ENCODE peak calls at places on chromosomes 6 and 20, in four cellular contexts. J is keratinocyte, D is stomach, R is left ventricle myocardium inferior. C is an unnamed sample.

GRCh38 chr6:136415351-136416005 is 125.8 kb upstream of the BCLAF1 start:
- DNase-seq in J (no peak), D (no peak), R (no peak), C (no peak)

GRCh38 chr6:122947355-122947754 is 48.7 kb upstream of the CLVS2 start:
- DNase-seq in J (no peak), D (peak; percentile 22), R (no peak), C (peak; percentile 27)

GRCh38 chr20:9262653-9263194 is 193.8 kb downstream of the PLCB4 start:
- DNase-seq in J (no peak), D (no peak), R (no peak), C (no peak)

GRCh38 chr6:78578430-78578829 is 288.9 kb upstream of the IRAK1BP1 start:
- DNase-seq in J (no peak), D (no peak), R (no peak), C (no peak)

GRCh38 chr20:33076662-33077398 is 2.6 kb upstream of the BPIFB4 start:
- DNase-seq in J (no peak), D (no peak), R (no peak), C (no peak)

GRCh38 chr20:63082308-63082938 is 75.7 kb upstream of the BHLHE23 start:
- DNase-seq in J (no peak), D (peak; percentile 39), R (peak; percentile 38), C (peak; percentile 92)

GRCh38 chr20:53677447-53678314 is 84.0 kb upstream of the ZNF217 start:
- DNase-seq in J (no peak), D (peak; percentile 47), R (peak; percentile 32), C (peak; percentile 97)

GRCh38 chr6:46098678-46099077 is 31.1 kb upstream of the ENPP4 start:
- DNase-seq in J (no peak), D (peak; percentile 82), R (peak; percentile 36), C (no peak)

DNA sequence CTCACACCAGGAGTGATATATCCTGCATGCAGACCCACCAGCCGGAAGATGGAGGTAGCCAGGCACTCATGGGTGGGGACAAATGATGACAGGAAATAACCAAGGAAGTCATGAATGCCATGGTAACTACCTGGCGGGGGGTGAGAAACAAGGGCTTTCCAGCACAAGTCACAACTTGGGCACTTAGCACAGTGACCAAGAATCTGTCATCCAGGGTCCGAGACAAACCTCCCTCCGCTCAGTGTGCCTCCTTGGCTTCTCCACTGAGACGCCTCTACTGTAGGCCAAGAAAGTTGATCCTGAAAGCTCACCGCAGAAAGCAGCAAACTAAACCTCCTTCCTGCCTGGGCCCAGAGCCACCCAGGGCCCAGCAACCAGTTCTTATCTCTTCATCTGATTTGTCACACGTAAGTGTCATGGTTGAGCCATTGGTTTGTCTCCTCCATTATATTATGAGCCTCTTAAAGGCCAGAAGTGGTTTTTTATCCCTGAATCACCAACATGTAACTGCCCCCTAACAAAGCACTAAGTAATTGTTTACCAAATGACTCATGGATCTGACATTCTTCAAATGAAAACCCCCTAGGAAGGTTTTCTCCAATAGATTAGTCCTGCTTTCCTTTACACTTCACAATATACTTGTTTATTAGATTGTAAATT is 84.3 kb upstream of the TAB2 start:
- DNase-seq in J (peak; percentile 86), D (no peak), R (no peak), C (peak; percentile 5)
- H3K4me1 ChIP-seq in J (peaks cover 26% of the 10 kb centered on the region), D (no peaks in the 10 kb centered on the region), R (peaks cover 14% of the 10 kb centered on the region), C (peaks cover 27% of the 10 kb centered on the region)

GRCh38 chr6:485655-486054 is 94.1 kb downstream of the IRF4 start:
- DNase-seq in J (no peak), D (no peak), R (no peak), C (no peak)
- H3K4me3 ChIP-seq in J (no peak overlapping the region), D (no peak overlapping the region), R (no peak overlapping the region), C (no peak overlapping the region)

GRCh38 chr6:105561501-105561900 is 158.6 kb upstream of the PREP start:
- DNase-seq in J (no peak), D (no peak), R (no peak), C (no peak)
- TF ChIP-seq CTCF in J (no peak), D (no peak), R (no peak), C (no peak)

GRCh38 chr6:25710287-25710686 is 44.3 kb upstream of the SLC17A4 start:
- DNase-seq in J (no peak), D (no peak), R (no peak), C (no peak)
- H3K4me1 ChIP-seq in J (no peaks in the 10 kb centered on the region), D (no peaks in the 10 kb centered on the region), R (no peaks in the 10 kb centered on the region), C (no peaks in the 10 kb centered on the region)

DNA sequence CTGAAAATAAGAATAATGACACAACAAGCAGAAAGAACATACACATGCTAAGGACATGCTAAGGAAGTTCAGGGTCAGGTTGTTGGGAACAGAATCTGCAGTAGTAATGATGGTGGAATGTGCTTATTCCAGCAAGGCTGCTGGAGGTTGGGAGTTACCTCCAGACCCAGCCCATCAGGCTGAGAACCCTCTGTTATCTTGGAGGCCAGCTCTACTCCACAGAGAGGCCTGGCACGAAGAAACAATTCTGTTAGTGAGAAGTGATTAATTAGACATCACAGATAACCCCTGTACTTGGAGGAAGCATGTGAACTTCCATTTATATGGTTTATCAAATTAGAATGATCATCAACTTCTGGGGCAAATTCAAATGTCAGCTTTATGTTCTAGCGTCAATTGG is 22.1 kb upstream of the ARHGAP18 start:
- DNase-seq in J (no peak), D (no peak), R (no peak), C (no peak)
- H3K4me3 ChIP-seq in J (no peak overlapping the region), D (no peak overlapping the region), R (no peak overlapping the region), C (no peak overlapping the region)

GRCh38 chr6:164612731-164613130 is 696.7 kb downstream of the C6orf118 start:
- DNase-seq in J (no peak), D (no peak), R (no peak), C (no peak)

DNA sequence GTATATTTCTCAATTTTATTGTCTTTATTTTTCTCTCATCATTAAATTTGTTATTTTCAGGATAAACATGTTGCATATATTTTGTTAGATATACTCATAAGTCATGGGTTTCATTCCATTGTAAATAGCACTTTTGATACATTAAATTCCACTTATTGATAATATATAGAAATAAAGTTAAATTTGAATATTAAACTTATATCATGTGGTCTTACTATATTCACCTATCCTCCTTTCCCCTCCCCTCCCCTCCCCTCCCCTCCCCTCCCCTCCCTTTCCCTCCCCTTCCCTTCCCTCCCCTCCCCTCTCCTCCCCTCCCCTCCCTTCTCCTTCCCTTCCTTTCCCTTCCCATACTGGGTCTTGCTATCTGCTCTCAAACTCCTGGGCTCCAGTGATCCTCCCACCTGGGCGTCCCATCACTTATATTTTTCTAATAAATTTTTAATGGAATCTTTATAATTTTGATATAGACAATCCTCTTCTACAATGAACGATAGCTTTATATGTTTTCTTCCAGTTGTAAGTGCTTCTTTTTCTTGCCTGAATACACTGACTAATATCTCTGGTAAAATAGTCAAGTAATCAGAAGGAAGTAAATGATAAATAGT is 692.4 kb downstream of the C6orf118 start:
- DNase-seq in J (no peak), D (no peak), R (no peak), C (no peak)
- TF ChIP-seq CTCF in J (no peak), D (no peak), R (no peak), C (no peak)

DNA sequence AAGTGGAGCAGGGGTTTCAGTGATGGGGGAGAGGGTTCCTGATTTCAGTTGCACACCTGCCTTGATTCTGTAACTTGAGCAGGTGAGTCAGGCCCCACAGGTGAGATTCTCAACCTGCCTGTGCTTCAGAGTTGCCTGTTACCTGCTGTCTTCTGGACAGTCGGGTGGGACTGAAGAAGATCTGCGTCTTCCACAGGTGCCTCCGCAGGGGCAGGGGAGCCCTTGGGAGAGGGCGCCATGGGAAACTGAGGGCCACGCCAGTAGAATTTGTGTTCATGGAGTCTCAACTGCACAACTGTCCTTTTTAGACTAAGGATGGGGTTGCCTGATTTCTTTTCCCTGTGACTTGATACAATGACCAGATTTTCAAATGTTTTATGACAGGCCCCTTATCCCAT is 5.2 kb downstream of the UNC93A start:
- DNase-seq in J (no peak), D (no peak), R (no peak), C (no peak)
- H3K4me1 ChIP-seq in J (no peaks in the 10 kb centered on the region), D (no peaks in the 10 kb centered on the region), R (no peaks in the 10 kb centered on the region), C (peaks cover 17% of the 10 kb centered on the region)

DNA sequence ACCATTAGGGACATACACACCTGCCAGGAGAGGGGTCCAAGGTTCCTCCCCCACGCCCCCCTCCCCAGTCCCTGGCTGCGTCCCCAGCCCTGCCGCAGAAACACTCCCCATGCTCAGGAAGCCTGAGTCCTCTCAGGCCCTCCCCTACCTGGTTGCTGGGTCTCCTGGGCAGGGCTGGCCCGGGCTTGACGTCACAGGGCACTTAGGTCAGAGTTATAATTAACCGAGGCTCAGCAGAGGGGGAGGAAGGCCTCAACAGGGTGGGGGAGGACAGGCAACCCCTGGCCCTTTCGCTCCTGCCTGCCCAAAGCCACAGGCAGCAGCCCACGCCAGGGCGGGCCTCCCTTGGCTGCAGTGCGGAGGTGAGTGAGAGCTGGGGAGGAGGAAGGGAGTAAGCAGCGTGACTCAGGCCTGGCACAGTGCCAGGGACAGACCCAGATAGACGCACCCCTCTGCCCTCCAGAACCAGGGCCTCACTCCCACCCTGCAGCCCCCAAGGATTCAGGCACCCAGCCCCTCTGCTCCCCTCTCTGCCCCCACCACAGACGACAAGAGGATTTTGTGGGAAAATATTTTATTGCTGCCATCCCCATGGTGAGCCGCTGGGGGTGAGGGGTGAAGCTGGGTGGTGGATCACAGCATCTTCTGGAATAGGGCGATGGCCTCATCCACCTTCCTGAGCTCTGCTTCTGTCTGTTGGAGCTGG is at the start of gene VWA7:
- DNase-seq in J (peak; percentile 55), D (peak; percentile 89), R (peak; percentile 68), C (peak; percentile 85)
- H3K4me3 ChIP-seq in J (peak within 1 kb of the TSS; percentile 25), D (peak within 1 kb of the TSS; percentile 24), R (peak within 1 kb of the TSS; percentile 57), C (no peak within 1 kb of the TSS)

GRCh38 chr6:95819461-95819860 is 196.3 kb upstream of the FUT9 start:
- DNase-seq in J (no peak), D (no peak), R (no peak), C (no peak)

GRCh38 chr6:95815389-95816056 is 200.3 kb upstream of the FUT9 start:
- DNase-seq in J (no peak), D (peak; percentile 28), R (no peak), C (no peak)

DNA sequence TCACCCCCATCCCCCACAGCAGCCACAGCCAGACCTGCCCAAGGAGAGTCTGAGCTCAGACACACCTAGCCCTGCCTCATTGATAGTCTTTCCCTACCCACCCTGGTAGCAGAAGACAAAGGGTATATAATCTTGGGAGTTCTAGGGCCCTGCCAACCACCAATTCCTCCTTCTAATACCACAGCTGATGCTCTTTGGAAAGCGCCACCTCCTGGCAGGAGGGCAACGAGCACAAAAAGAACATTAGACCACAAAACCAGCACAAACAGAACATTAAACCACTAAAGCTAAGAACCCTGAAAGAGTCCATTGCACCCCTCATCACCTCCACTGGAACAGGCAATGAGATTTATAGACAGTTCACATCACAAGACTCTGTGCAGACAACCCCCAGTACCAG is 195.8 kb upstream of the FUT9 start:
- DNase-seq in J (no peak), D (no peak), R (no peak), C (no peak)
- TF ChIP-seq CTCF in J (no peak), D (no peak), R (no peak), C (peak; percentile 7)

GRCh38 chr20:4905195-4905594 is 96.1 kb downstream of the SLC23A2 start:
- DNase-seq in J (no peak), D (no peak), R (no peak), C (no peak)
- H3K4me1 ChIP-seq in J (no peaks in the 10 kb centered on the region), D (no peaks in the 10 kb centered on the region), R (no peaks in the 10 kb centered on the region), C (peaks cover 14% of the 10 kb centered on the region)